ENCODE peak calls at places on chromosomes 2 and 18, in six cellular contexts. One of them, this sample, is unnamed.

GRCh38 chr2:143284087-143284675 is 155.0 kb downstream of the ARHGAP15 start:
- DNase-seq in HL-60: peak
- DNase-seq in cardiac fibroblast: peak
- DNase-seq in GM12865: peak
- DNase-seq in B cell: no peak
- DNase-seq in heart left ventricle: no peak
- DNase-seq in this sample: no peak

GRCh38 chr18:13039806-13040205 is 48.6 kb downstream of the CEP192 start:
- DNase-seq in GM12865: no peak
- DNase-seq in B cell: no peak
- DNase-seq in cardiac fibroblast: no peak
- DNase-seq in HL-60: no peak
- DNase-seq in heart left ventricle: no peak
- DNase-seq in this sample: no peak

GRCh38 chr2:101307950-101308431 is 510 bp downstream of the RNF149 start:
- DNase-seq in heart left ventricle: no peak
- DNase-seq in HL-60: peak
- DNase-seq in B cell: no peak
- DNase-seq in GM12865: peak
- DNase-seq in cardiac fibroblast: peak
- DNase-seq in this sample: peak

GRCh38 chr2:96113951-96114350 is 2.4 kb downstream of the ADRA2B start:
- DNase-seq in heart left ventricle: no peak
- DNase-seq in B cell: no peak
- DNase-seq in cardiac fibroblast: no peak
- DNase-seq in HL-60: no peak
- DNase-seq in GM12865: no peak
- DNase-seq in this sample: no peak

GRCh38 chr2:15889800-15890498 is 50.4 kb upstream of the MYCN start:
- DNase-seq in cardiac fibroblast: no peak
- DNase-seq in HL-60: no peak
- DNase-seq in GM12865: peak
- DNase-seq in heart left ventricle: peak
- DNase-seq in B cell: no peak
- DNase-seq in this sample: no peak

GRCh38 chr2:289362-290089 is 1.6 kb upstream of the ALKAL2 start:
- DNase-seq in B cell: no peak
- DNase-seq in cardiac fibroblast: no peak
- DNase-seq in GM12865: no peak
- DNase-seq in heart left ventricle: no peak
- DNase-seq in HL-60: no peak
- DNase-seq in this sample: no peak

GRCh38 chr2:219918929-219919328 is 291.5 kb downstream of the SLC4A3 start:
- DNase-seq in cardiac fibroblast: no peak
- DNase-seq in HL-60: no peak
- DNase-seq in B cell: no peak
- DNase-seq in heart left ventricle: no peak
- DNase-seq in GM12865: no peak
- DNase-seq in this sample: no peak

GRCh38 chr2:189751080-189751658 is 11.4 kb downstream of the OSGEPL1 start:
- DNase-seq in HL-60: peak
- DNase-seq in heart left ventricle: no peak
- DNase-seq in cardiac fibroblast: peak
- DNase-seq in GM12865: peak
- DNase-seq in B cell: peak
- DNase-seq in this sample: no peak

GRCh38 chr2:23760746-23761145 is 166.2 kb downstream of the ATAD2B start:
- DNase-seq in cardiac fibroblast: peak
- DNase-seq in HL-60: no peak
- DNase-seq in GM12865: no peak
- DNase-seq in heart left ventricle: no peak
- DNase-seq in B cell: no peak
- DNase-seq in this sample: no peak

GRCh38 chr2:236548179-236548918 is 21.3 kb upstream of the ACKR3 start:
- DNase-seq in heart left ventricle: no peak
- DNase-seq in GM12865: no peak
- DNase-seq in cardiac fibroblast: peak
- DNase-seq in B cell: no peak
- DNase-seq in HL-60: no peak
- DNase-seq in this sample: no peak

GRCh38 chr2:11762799-11763461 is 16.5 kb downstream of the LPIN1 start:
- DNase-seq in B cell: no peak
- DNase-seq in heart left ventricle: no peak
- DNase-seq in GM12865: no peak
- DNase-seq in HL-60: no peak
- DNase-seq in cardiac fibroblast: no peak
- DNase-seq in this sample: no peak

GRCh38 chr2:41907716-41908328 is 140.0 kb upstream of the PKDCC start:
- DNase-seq in B cell: no peak
- DNase-seq in GM12865: peak
- DNase-seq in cardiac fibroblast: no peak
- DNase-seq in HL-60: no peak
- DNase-seq in heart left ventricle: no peak
- DNase-seq in this sample: no peak

GRCh38 chr2:219253753-219254589 is at the start of gene TUBA4A:
- DNase-seq in B cell: peak
- DNase-seq in cardiac fibroblast: peak
- DNase-seq in GM12865: peak
- DNase-seq in heart left ventricle: peak
- DNase-seq in HL-60: peak
- DNase-seq in this sample: peak

GRCh38 chr2:200944467-200945394 is 18.7 kb downstream of the ORC2 start:
- DNase-seq in B cell: no peak
- DNase-seq in GM12865: peak
- DNase-seq in cardiac fibroblast: peak
- DNase-seq in HL-60: no peak
- DNase-seq in heart left ventricle: no peak
- DNase-seq in this sample: no peak

DNA sequence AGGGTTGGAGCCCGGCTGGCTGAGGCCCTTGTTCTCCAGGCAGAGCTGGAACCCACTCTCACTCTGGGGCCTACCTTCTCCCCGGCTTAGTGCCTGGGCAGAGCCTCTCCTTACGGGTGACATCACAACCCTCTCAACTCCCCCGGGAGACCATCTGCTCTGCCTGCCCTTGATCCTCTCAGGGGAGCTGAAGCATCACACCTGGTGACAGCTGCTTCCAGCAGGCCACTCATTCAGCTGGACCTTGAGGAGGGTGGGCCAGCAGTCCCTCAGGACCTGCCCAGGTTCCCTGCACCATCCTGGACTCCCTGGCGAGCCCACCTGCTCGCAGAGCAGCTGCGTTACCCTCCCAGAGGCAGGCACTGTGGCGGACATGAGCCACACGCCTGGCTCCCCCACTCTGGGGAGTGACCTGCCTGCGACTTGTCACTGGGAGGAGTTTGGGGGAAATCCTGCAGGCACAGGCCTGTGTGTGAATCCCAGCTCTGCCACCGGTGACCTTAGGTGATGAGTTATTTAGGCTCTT is 13.1 kb downstream of the HS6ST1 start:
- DNase-seq in heart left ventricle: no peak
- DNase-seq in GM12865: peak
- DNase-seq in B cell: peak
- DNase-seq in HL-60: no peak
- DNase-seq in cardiac fibroblast: peak
- DNase-seq in this sample: no peak
- TF ChIP-seq CTCF in heart left ventricle: no peak
- TF ChIP-seq CTCF in GM12865: no peak
- TF ChIP-seq CTCF in B cell: no peak
- TF ChIP-seq CTCF in HL-60: no peak
- TF ChIP-seq CTCF in cardiac fibroblast: no peak
- TF ChIP-seq CTCF in this sample: no peak

DNA sequence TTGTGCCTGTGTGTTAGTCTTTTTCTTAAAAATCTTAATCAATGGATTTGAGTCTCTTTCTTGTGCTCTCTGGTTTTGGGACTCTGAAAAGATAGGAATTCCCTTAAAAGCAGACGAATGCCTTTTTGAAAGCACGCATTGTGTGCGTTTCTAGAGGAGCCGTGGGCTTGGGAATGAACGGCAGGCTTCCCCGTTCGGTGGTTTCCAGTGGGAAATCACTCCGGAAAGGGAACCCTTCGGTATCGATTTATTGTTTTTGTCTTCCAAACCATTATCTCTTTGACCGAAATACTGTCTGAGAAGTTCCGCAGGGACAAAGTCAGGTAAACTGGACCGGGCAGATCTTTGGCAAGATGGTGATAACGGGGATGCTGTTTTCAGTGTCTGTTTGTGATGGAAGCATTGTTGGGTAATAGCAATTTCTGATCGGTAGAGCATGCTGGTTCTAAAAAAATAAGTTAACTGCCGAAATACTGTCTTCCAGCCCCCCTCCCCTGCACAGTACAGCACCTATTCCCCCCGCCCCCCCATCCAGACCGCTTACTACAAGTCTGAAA is 429 bp downstream of the SETBP1 start:
- DNase-seq in cardiac fibroblast: peak
- DNase-seq in B cell: no peak
- DNase-seq in GM12865: no peak
- DNase-seq in heart left ventricle: no peak
- DNase-seq in HL-60: no peak
- DNase-seq in this sample: no peak
- TF ChIP-seq CTCF in cardiac fibroblast: no peak
- TF ChIP-seq CTCF in B cell: no peak
- TF ChIP-seq CTCF in GM12865: no peak
- TF ChIP-seq CTCF in heart left ventricle: no peak
- TF ChIP-seq CTCF in HL-60: no peak
- TF ChIP-seq CTCF in this sample: no peak

GRCh38 chr2:27805180-27805579 is 33.7 kb downstream of the MRPL33 start:
- DNase-seq in GM12865: no peak
- DNase-seq in heart left ventricle: no peak
- DNase-seq in cardiac fibroblast: no peak
- DNase-seq in HL-60: peak
- DNase-seq in B cell: no peak
- DNase-seq in this sample: no peak

GRCh38 chr2:27806311-27807059 is 35.0 kb downstream of the MRPL33 start:
- DNase-seq in HL-60: no peak
- DNase-seq in heart left ventricle: no peak
- DNase-seq in B cell: no peak
- DNase-seq in GM12865: no peak
- DNase-seq in cardiac fibroblast: no peak
- DNase-seq in this sample: no peak

GRCh38 chr2:27808984-27809383 is 37.5 kb downstream of the MRPL33 start:
- DNase-seq in GM12865: no peak
- DNase-seq in heart left ventricle: no peak
- DNase-seq in HL-60: no peak
- DNase-seq in cardiac fibroblast: no peak
- DNase-seq in B cell: no peak
- DNase-seq in this sample: no peak

GRCh38 chr2:27808418-27808817 is 36.9 kb downstream of the MRPL33 start:
- DNase-seq in B cell: no peak
- DNase-seq in HL-60: no peak
- DNase-seq in heart left ventricle: no peak
- DNase-seq in GM12865: no peak
- DNase-seq in cardiac fibroblast: no peak
- DNase-seq in this sample: no peak

GRCh38 chr2:27807476-27807875 is 36.0 kb downstream of the MRPL33 start:
- DNase-seq in cardiac fibroblast: peak
- DNase-seq in heart left ventricle: no peak
- DNase-seq in HL-60: no peak
- DNase-seq in GM12865: peak
- DNase-seq in B cell: no peak
- DNase-seq in this sample: no peak
- TF ChIP-seq CTCF in cardiac fibroblast: peak
- TF ChIP-seq CTCF in heart left ventricle: peak
- TF ChIP-seq CTCF in HL-60: no peak
- TF ChIP-seq CTCF in GM12865: peak
- TF ChIP-seq CTCF in B cell: peak
- TF ChIP-seq CTCF in this sample: no peak

DNA sequence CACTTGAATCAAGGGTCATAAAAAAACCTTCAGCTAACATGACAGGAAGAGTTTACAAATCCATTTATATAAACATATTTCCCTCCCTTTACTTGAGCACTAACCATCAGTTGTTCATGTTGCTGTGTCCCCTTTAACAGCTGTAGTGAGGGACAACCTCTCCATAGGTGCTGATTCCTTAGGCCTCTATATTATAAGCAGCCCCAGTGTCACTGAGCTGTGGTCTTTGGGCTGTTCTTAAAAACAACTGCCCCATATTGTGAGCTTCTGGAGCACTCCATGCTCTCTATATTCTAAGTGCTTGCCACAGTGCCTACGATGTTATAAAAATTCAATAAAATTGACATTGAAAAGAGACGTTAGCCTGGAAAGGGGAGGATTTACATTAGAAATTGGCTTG is 175.3 kb downstream of the ZNF385B start:
- DNase-seq in cardiac fibroblast: no peak
- DNase-seq in HL-60: no peak
- DNase-seq in GM12865: no peak
- DNase-seq in heart left ventricle: no peak
- DNase-seq in B cell: no peak
- DNase-seq in this sample: no peak
- TF ChIP-seq CTCF in cardiac fibroblast: no peak
- TF ChIP-seq CTCF in HL-60: no peak
- TF ChIP-seq CTCF in GM12865: no peak
- TF ChIP-seq CTCF in heart left ventricle: no peak
- TF ChIP-seq CTCF in B cell: no peak
- TF ChIP-seq CTCF in this sample: no peak

GRCh38 chr18:65936678-65937077 is 185.9 kb downstream of the CDH7 start:
- DNase-seq in HL-60: no peak
- DNase-seq in B cell: no peak
- DNase-seq in GM12865: no peak
- DNase-seq in cardiac fibroblast: no peak
- DNase-seq in heart left ventricle: no peak
- DNase-seq in this sample: no peak
- TF ChIP-seq CTCF in HL-60: no peak
- TF ChIP-seq CTCF in B cell: no peak
- TF ChIP-seq CTCF in GM12865: no peak
- TF ChIP-seq CTCF in cardiac fibroblast: no peak
- TF ChIP-seq CTCF in heart left ventricle: no peak
- TF ChIP-seq CTCF in this sample: no peak

GRCh38 chr2:30692829-30693265 is 114.4 kb downstream of the CAPN13 start:
- DNase-seq in B cell: no peak
- DNase-seq in GM12865: no peak
- DNase-seq in heart left ventricle: no peak
- DNase-seq in HL-60: no peak
- DNase-seq in cardiac fibroblast: no peak
- DNase-seq in this sample: no peak
- TF ChIP-seq CTCF in B cell: no peak
- TF ChIP-seq CTCF in GM12865: no peak
- TF ChIP-seq CTCF in heart left ventricle: no peak
- TF ChIP-seq CTCF in HL-60: no peak
- TF ChIP-seq CTCF in cardiac fibroblast: no peak
- TF ChIP-seq CTCF in this sample: no peak

GRCh38 chr2:232438951-232439757 is 16.8 kb upstream of the ALPI start:
- DNase-seq in cardiac fibroblast: peak
- DNase-seq in heart left ventricle: no peak
- DNase-seq in HL-60: no peak
- DNase-seq in B cell: no peak
- DNase-seq in GM12865: peak
- DNase-seq in this sample: peak
- TF ChIP-seq CTCF in cardiac fibroblast: peak
- TF ChIP-seq CTCF in heart left ventricle: peak
- TF ChIP-seq CTCF in HL-60: no peak
- TF ChIP-seq CTCF in B cell: peak
- TF ChIP-seq CTCF in GM12865: peak
- TF ChIP-seq CTCF in this sample: peak

GRCh38 chr18:36704656-36705055 is 124.1 kb downstream of the TPGS2 start:
- DNase-seq in HL-60: no peak
- DNase-seq in B cell: no peak
- DNase-seq in GM12865: no peak
- DNase-seq in cardiac fibroblast: no peak
- DNase-seq in heart left ventricle: no peak
- DNase-seq in this sample: no peak
- TF ChIP-seq CTCF in HL-60: no peak
- TF ChIP-seq CTCF in B cell: no peak
- TF ChIP-seq CTCF in GM12865: no peak
- TF ChIP-seq CTCF in cardiac fibroblast: no peak
- TF ChIP-seq CTCF in heart left ventricle: no peak
- TF ChIP-seq CTCF in this sample: no peak